ENCODE peak calls at places on chromosomes 11 and 22, in five cellular contexts. G is hepatocyte; X is A549; Z is stimulated activated CD4-positive, alpha-beta T cell treated with anti-CD3 and anti-CD28 coated beads, Interleukin-2, amount 100 ng/mL, for 24 hours; O is RKO. C is an unnamed sample.

GRCh38 chr11:4044971-4045646 is 49.5 kb upstream of the RRM1 start:
- DNase-seq in G (no peak), X (no peak), Z (no peak), O (no peak), C (no peak)

GRCh38 chr11:70522613-70523311 is 124.4 kb downstream of the CTTN start:
- DNase-seq in G (no peak), X (no peak), Z (no peak), O (no peak), C (peak)

GRCh38 chr11:13329670-13330401 is 52.2 kb downstream of the BMAL1 start:
- DNase-seq in G (no peak), X (peak), Z (no peak), O (peak), C (no peak)

GRCh38 chr11:8265681-8266241 is 2.1 kb upstream of the LMO1 start:
- DNase-seq in G (no peak), X (peak), Z (no peak), O (no peak), C (no peak)

GRCh38 chr11:130025371-130025770 is 22.7 kb upstream of the PRDM10 start:
- DNase-seq in G (no peak), X (no peak), Z (no peak), O (no peak), C (no peak)

GRCh38 chr11:15727125-15727524 is 612.4 kb downstream of the INSC start:
- DNase-seq in G (no peak), X (no peak), Z (no peak), O (no peak), C (no peak)

GRCh38 chr22:35314161-35314942 is 14.7 kb downstream of the TOM1 start:
- DNase-seq in G (no peak), X (no peak), Z (no peak), O (no peak), C (peak)

GRCh38 chr11:6204708-6205107 is 649 bp upstream of the C11orf42 start:
- DNase-seq in G (no peak), X (no peak), Z (no peak), O (no peak), C (peak)

GRCh38 chr11:65588199-65589054 is 7.2 kb downstream of the KCNK7 start:
- DNase-seq in G (peak), X (peak), Z (peak), O (peak), C (peak)

GRCh38 chr11:73201249-73201648 is 16.8 kb upstream of the P2RY2 start:
- DNase-seq in G (no peak), X (no peak), Z (no peak), O (no peak), C (no peak)

GRCh38 chr11:67998150-67999045 is 5.5 kb downstream of the UNC93B1 start:
- DNase-seq in G (no peak), X (no peak), Z (no peak), O (no peak), C (peak)

GRCh38 chr11:111414267-111414931 is 35.3 kb upstream of the POU2AF1 start:
- DNase-seq in G (no peak), X (no peak), Z (no peak), O (no peak), C (no peak)

GRCh38 chr11:95512177-95512576 is 277.4 kb downstream of the FAM76B start:
- DNase-seq in G (peak), X (no peak), Z (no peak), O (no peak), C (no peak)

GRCh38 chr11:81112718-81113117 is 1620.9 kb downstream of the FAM181B start:
- DNase-seq in G (no peak), X (no peak), Z (no peak), O (no peak), C (no peak)

GRCh38 chr11:131870305-131870704 is 499.9 kb downstream of the NTM start:
- DNase-seq in G (no peak), X (no peak), Z (no peak), O (no peak), C (no peak)

GRCh38 chr22:44131989-44132685 is 48.6 kb upstream of the PARVG start:
- DNase-seq in G (no peak), X (no peak), Z (no peak), O (no peak), C (no peak)

GRCh38 chr22:46381142-46381541 is 45.6 kb downstream of the TRMU start:
- DNase-seq in G (no peak), X (peak), Z (no peak), O (no peak), C (no peak)

GRCh38 chr11:18490736-18491485 is 35.3 kb downstream of the LDHAL6A start:
- DNase-seq in G (peak), X (no peak), Z (no peak), O (no peak), C (no peak)

GRCh38 chr11:13242564-13242963 is 35.0 kb upstream of the BMAL1 start:
- DNase-seq in G (no peak), X (no peak), Z (no peak), O (no peak), C (no peak)

GRCh38 chr22:20089977-20090729 is 10.1 kb downstream of the DGCR8 start:
- DNase-seq in G (no peak), X (no peak), Z (no peak), O (peak), C (no peak)

GRCh38 chr22:49769691-49770315 is 57.9 kb downstream of the BRD1 start:
- DNase-seq in G (no peak), X (no peak), Z (no peak), O (no peak), C (no peak)

GRCh38 chr22:46788426-46789168 is 26.1 kb downstream of the TBC1D22A start:
- DNase-seq in G (no peak), X (no peak), Z (no peak), O (no peak), C (peak)

GRCh38 chr11:45142241-45142885 is 4.1 kb upstream of the PRDM11 start:
- DNase-seq in G (no peak), X (no peak), Z (no peak), O (no peak), C (no peak)

GRCh38 chr22:49749885-49750510 is 77.7 kb downstream of the BRD1 start:
- DNase-seq in G (no peak), X (no peak), Z (no peak), O (no peak), C (no peak)

GRCh38 chr11:9489366-9489765 is 28.6 kb downstream of the ZNF143 start:
- DNase-seq in G (no peak), X (no peak), Z (no peak), O (no peak), C (no peak)

GRCh38 chr11:121459413-121460041 is 6.8 kb upstream of the SORL1-AS1 start:
- DNase-seq in G (peak), X (no peak), Z (peak), O (no peak), C (peak)

GRCh38 chr11:86592659-86593451 is 79.6 kb downstream of the ME3 start:
- DNase-seq in G (peak), X (peak), Z (peak), O (peak), C (peak)

GRCh38 chr11:117814204-117814765 is 10.3 kb downstream of the FXYD2 start:
- DNase-seq in G (no peak), X (no peak), Z (no peak), O (no peak), C (no peak)

GRCh38 chr11:12088047-12088481 is 22.3 kb upstream of the MICAL2 start:
- DNase-seq in G (no peak), X (no peak), Z (no peak), O (peak), C (peak)

GRCh38 chr11:73383249-73384126 is 7.3 kb downstream of the RELT start:
- DNase-seq in G (peak), X (no peak), Z (no peak), O (no peak), C (no peak)

GRCh38 chr11:4466168-4466891 is 16.1 kb upstream of the OR52K1 start:
- DNase-seq in G (peak), X (no peak), Z (no peak), O (no peak), C (no peak)

GRCh38 chr22:32706149-32706548 is 95.4 kb upstream of the TIMP3 start:
- DNase-seq in G (no peak), X (no peak), Z (no peak), O (peak), C (peak)

GRCh38 chr11:1342946-1343345 is 33.5 kb upstream of the TOLLIP start:
- DNase-seq in G (no peak), X (no peak), Z (no peak), O (no peak), C (no peak)

GRCh38 chr22:24271406-24271760 is 752 bp downstream of the SPECC1L start:
- DNase-seq in G (peak), X (no peak), Z (no peak), O (peak), C (no peak)

GRCh38 chr11:74085542-74085892 is 76.6 kb upstream of the UCP3 start:
- DNase-seq in G (no peak), X (no peak), Z (no peak), O (no peak), C (no peak)

GRCh38 chr11:114076974-114077373 is 17.5 kb downstream of the ZBTB16 start:
- DNase-seq in G (no peak), X (no peak), Z (no peak), O (no peak), C (no peak)

GRCh38 chr11:100872951-100873350 is 185.9 kb downstream of the ARHGAP42 start:
- DNase-seq in G (no peak), X (no peak), Z (no peak), O (peak), C (no peak)

C was measured in MV-4-11.